ENCODE peak calls at places on chromosome 9, in eight cellular contexts. J is ACHN; O is hippocampal formation; Q is H9; P is activated naive CD4-positive, alpha-beta T cell; Y is AG08396; C is naive B cell; U is EH. Z is an unnamed sample.

GRCh38 chr9:107866912-107867311 is 377.3 kb upstream of the KLF4 start:
- DNase-seq in C (no peak), U (no peak), O (no peak), Y (no peak), Q (no peak), P (no peak), J (peak; percentile 10), Z (no peak)

GRCh38 chr9:114968710-114969109 is 38.3 kb upstream of the TNFSF8 start:
- DNase-seq in Y (no peak), O (no peak), C (no peak), P (no peak), U (peak; percentile 22), Q (no peak), J (no peak), Z (no peak)

GRCh38 chr9:93064392-93065124 is 6.1 kb downstream of the SUSD3 start:
- DNase-seq in O (no peak), P (peak; percentile 79), C (peak; percentile 81), U (no peak), Y (no peak), J (no peak), Q (no peak), Z (no peak)

GRCh38 chr9:15824310-15824709 is 271.5 kb downstream of the CCDC171 start:
- DNase-seq in J (peak; percentile 14), Y (no peak), O (no peak), P (no peak), C (no peak), U (peak; percentile 34), Q (no peak), Z (no peak)

GRCh38 chr9:120610975-120611689 is 31.2 kb upstream of the CDK5RAP2 start:
- DNase-seq in Q (no peak), P (no peak), Y (no peak), C (no peak), U (no peak), J (peak; percentile 21), O (no peak), Z (no peak)

GRCh38 chr9:109817146-109817845 is 37.3 kb downstream of the PALM2AKAP2 start:
- DNase-seq in J (no peak), C (no peak), O (no peak), P (no peak), Y (no peak), U (peak; percentile 88), Q (no peak), Z (no peak)

GRCh38 chr9:91187965-91188344 is 173.8 kb downstream of the AUH start:
- DNase-seq in P (no peak), Y (peak; percentile 75), O (no peak), J (no peak), U (peak; percentile 90), C (no peak), Q (no peak), Z (no peak)

GRCh38 chr9:84238652-84239051 is 101.9 kb downstream of the SLC28A3 start:
- DNase-seq in C (no peak), J (peak; percentile 18), Y (no peak), Q (no peak), P (no peak), U (no peak), O (no peak), Z (no peak)

GRCh38 chr9:77464591-77465125 is 183.5 kb downstream of the GNA14 start:
- DNase-seq in C (no peak), P (no peak), Q (no peak), U (peak; percentile 50), O (no peak), Y (no peak), J (no peak), Z (no peak)

GRCh38 chr9:76787677-76788076 is 23.4 kb downstream of the PCA3 start:
- DNase-seq in C (no peak), J (no peak), Q (no peak), O (no peak), P (no peak), U (no peak), Y (no peak), Z (no peak)

GRCh38 chr9:84436386-84437114 is 96.0 kb upstream of the SLC28A3 start:
- DNase-seq in Y (no peak), O (no peak), U (no peak), Q (no peak), P (no peak), J (no peak), C (no peak), Z (no peak)

GRCh38 chr9:89483592-89484474 is 14.1 kb downstream of the SEMA4D start:
- DNase-seq in U (no peak), P (peak; percentile 66), J (no peak), O (peak; percentile 23), Q (peak; percentile 23), C (peak; percentile 76), Y (no peak), Z (no peak)

GRCh38 chr9:76716270-76716669 is 48.0 kb upstream of the PCA3 start:
- DNase-seq in Q (no peak), C (no peak), J (no peak), O (no peak), P (no peak), U (no peak), Y (no peak), Z (no peak)

GRCh38 chr9:24051587-24051986 is 225.5 kb upstream of the ELAVL2 start:
- DNase-seq in C (no peak), U (no peak), O (no peak), Y (no peak), J (no peak), P (no peak), Q (no peak), Z (no peak)

GRCh38 chr9:20205821-20206220 is 416.5 kb downstream of the MLLT3 start:
- DNase-seq in U (peak; percentile 2), P (no peak), Y (no peak), O (no peak), Q (no peak), J (no peak), C (no peak), Z (no peak)

GRCh38 chr9:132162764-132163456 is 1.1 kb downstream of the NTNG2 start:
- DNase-seq in C (no peak), J (no peak), P (no peak), Q (no peak), U (no peak), O (no peak), Y (no peak), Z (no peak)

GRCh38 chr9:126957687-126958053 is 43.1 kb downstream of the RALGPS1 start:
- DNase-seq in Y (no peak), P (no peak), O (no peak), Q (no peak), U (peak; percentile 69), C (no peak), J (no peak), Z (no peak)

GRCh38 chr9:5513966-5514365 is 3.6 kb downstream of the PDCD1LG2 start:
- DNase-seq in J (no peak), C (no peak), U (peak; percentile 58), O (no peak), P (no peak), Q (no peak), Y (no peak), Z (no peak)

GRCh38 chr9:103397868-103398600 is 402.9 kb downstream of the CYLC2 start:
- DNase-seq in P (no peak), Y (no peak), O (peak; percentile 4), J (peak; percentile 59), C (peak; percentile 9), Q (peak; percentile 69), U (peak; percentile 0), Z (peak; percentile 56)

GRCh38 chr9:107215381-107215780 is 67.7 kb upstream of the RAD23B start:
- DNase-seq in O (no peak), C (no peak), J (peak; percentile 19), Q (no peak), P (no peak), Y (no peak), U (peak; percentile 54), Z (peak; percentile 9)

GRCh38 chr9:72205513-72205912 is 56.3 kb downstream of the GDA start:
- DNase-seq in J (no peak), U (no peak), Q (no peak), O (no peak), P (no peak), C (no peak), Y (no peak), Z (no peak)

GRCh38 chr9:61668846-61669245 is 479.0 kb downstream of the SPATA31A7 start:
- DNase-seq in Q (peak; percentile 2), J (no peak), P (no peak), Y (no peak), O (no peak), C (no peak), U (no peak), Z (no peak)

GRCh38 chr9:109254317-109254716 is 66.5 kb downstream of the EPB41L4B start:
- DNase-seq in P (no peak), O (no peak), J (no peak), Y (peak; percentile 27), U (peak; percentile 77), Q (no peak), C (no peak), Z (no peak)

GRCh38 chr9:16832101-16832500 is 38.4 kb downstream of the BNC2 start:
- DNase-seq in U (no peak), J (no peak), Y (no peak), P (no peak), Q (no peak), C (no peak), O (no peak), Z (no peak)

GRCh38 chr9:136095028-136095494 is at the start of gene NACC2:
- DNase-seq in Q (no peak), P (no peak), C (no peak), Y (peak; percentile 90), U (peak; percentile 74), J (peak; percentile 69), O (peak; percentile 39), Z (peak; percentile 73)